ENCODE peak calls at places on chromosomes 1 and 21, in eight cellular contexts. R is hepatocyte, I is Karpas-422, C is neural progenitor cell, A is colonic mucosa, G is right atrium auricular region, D is cardiac muscle cell, P is psoas muscle. W is an unnamed sample. For H3K36me3 and H3K27me3, the result is how much of the 10 kb centered on the place peaks cover.

GRCh38 chr1:37056201-37056764 is 22.0 kb upstream of the GRIK3 start:
- DNase-seq in C (peak), R (no peak), G (no peak), D (no peak), A (no peak), P (no peak), I (no peak), W (no peak)

GRCh38 chr21:29578306-29578705 is 279.6 kb downstream of the BACH1 start:
- DNase-seq in I (no peak), C (no peak), D (no peak), G (no peak), A (no peak), R (no peak), P (no peak), W (no peak)

GRCh38 chr1:54874079-54874830 is 12.7 kb downstream of the DHCR24 start:
- DNase-seq in R (no peak), C (no peak), A (no peak), P (no peak), G (no peak), I (no peak), D (no peak), W (no peak)

GRCh38 chr1:51313961-51314777 is 16.2 kb downstream of the TTC39A start:
- DNase-seq in C (no peak), G (no peak), I (no peak), A (peak), R (peak), D (no peak), P (no peak), W (peak)

GRCh38 chr1:172373864-172374263 is 46.6 kb upstream of the C1orf105 start:
- DNase-seq in C (no peak), D (no peak), G (no peak), R (no peak), I (no peak), A (no peak), P (no peak), W (no peak)

GRCh38 chr21:31480228-31480627 is 136.2 kb upstream of the TIAM1 start:
- DNase-seq in C (no peak), G (no peak), I (no peak), R (no peak), A (no peak), D (no peak), P (no peak), W (no peak)

GRCh38 chr21:41634858-41635257 is 126.9 kb upstream of the TMPRSS2 start:
- DNase-seq in G (no peak), D (no peak), A (no peak), I (no peak), P (no peak), R (no peak), C (no peak), W (no peak)

GRCh38 chr1:174743654-174744561 is 255.8 kb upstream of the CACYBP start:
- DNase-seq in I (peak), D (peak), P (no peak), A (no peak), G (no peak), R (peak), C (peak), W (no peak)

GRCh38 chr1:178962853-178963810 is 62.6 kb upstream of the FAM20B start:
- DNase-seq in D (no peak), R (no peak), G (no peak), A (no peak), P (no peak), C (no peak), I (no peak), W (no peak)

GRCh38 chr1:44636711-44637589 is 37.3 kb downstream of the TMEM53 start:
- DNase-seq in I (no peak), A (no peak), D (no peak), C (no peak), P (no peak), R (no peak), G (no peak), W (no peak)

GRCh38 chr1:16498573-16499359 is 15.3 kb downstream of the RNU1-1 start:
- DNase-seq in R (peak), G (peak), P (peak), D (peak), C (peak), A (peak), I (peak), W (peak)

GRCh38 chr1:51666463-51666862 is 49.6 kb downstream of the OSBPL9 start:
- DNase-seq in P (no peak), I (no peak), G (peak), A (no peak), R (no peak), D (no peak), C (no peak), W (no peak)

GRCh38 chr1:17732475-17732874 is 22.7 kb upstream of the ACTL8 start:
- DNase-seq in C (no peak), D (no peak), I (no peak), A (no peak), G (no peak), P (no peak), R (no peak), W (no peak)

GRCh38 chr1:157880621-157881020 is 39.0 kb upstream of the CD5L start:
- DNase-seq in D (no peak), P (no peak), R (no peak), G (no peak), C (no peak), I (no peak), A (no peak), W (no peak)

GRCh38 chr1:71862756-71863155 is 419.6 kb downstream of the NEGR1 start:
- DNase-seq in A (no peak), C (no peak), G (no peak), I (no peak), P (no peak), R (no peak), D (no peak), W (no peak)

GRCh38 chr1:22702671-22703070 is 8.0 kb upstream of the EPHB2 start:
- DNase-seq in R (no peak), G (no peak), A (peak), P (no peak), D (no peak), I (no peak), C (no peak), W (no peak)

GRCh38 chr1:37641059-37641458 is 6.4 kb upstream of the RSPO1 start:
- DNase-seq in D (no peak), P (no peak), R (no peak), C (no peak), A (no peak), G (no peak), I (no peak), W (no peak)

GRCh38 chr1:164780111-164780510 is 221.1 kb downstream of the PBX1 start:
- DNase-seq in G (no peak), I (no peak), C (no peak), P (no peak), R (no peak), D (no peak), A (no peak), W (no peak)

GRCh38 chr1:184626076-184627011 is 128.3 kb downstream of the EDEM3 start:
- DNase-seq in A (no peak), C (no peak), R (no peak), D (no peak), I (no peak), P (peak), G (no peak), W (no peak)

GRCh38 chr21:41833138-41834115 is 45.7 kb downstream of the PRDM15 start:
- DNase-seq in D (no peak), I (peak), C (no peak), R (no peak), P (no peak), A (no peak), G (no peak), W (peak)

GRCh38 chr1:230798491-230798890 is 51.3 kb downstream of the CAPN9 start:
- DNase-seq in I (no peak), R (no peak), C (no peak), D (no peak), P (no peak), G (peak), A (no peak), W (no peak)

GRCh38 chr1:96492236-96492635 is 229.3 kb upstream of the PTBP2 start:
- DNase-seq in I (no peak), R (peak), D (peak), G (no peak), C (peak), P (no peak), A (no peak), W (no peak)

GRCh38 chr1:235041201-235041600 is 87.4 kb downstream of the TOMM20 start:
- DNase-seq in D (no peak), A (no peak), I (no peak), R (no peak), C (no peak), P (no peak), G (no peak), W (no peak)

GRCh38 chr1:167118188-167118587 is 24.3 kb downstream of the STYXL2 start:
- DNase-seq in C (no peak), R (no peak), G (no peak), A (no peak), I (no peak), D (no peak), P (no peak), W (no peak)

GRCh38 chr1:5456090-5456789 is 536.0 kb downstream of the NPHP4 start:
- DNase-seq in I (no peak), P (no peak), D (no peak), A (no peak), G (no peak), C (no peak), R (no peak), W (no peak)

GRCh38 chr1:8197493-8198282 is 120.2 kb upstream of the SLC45A1 start:
- DNase-seq in D (no peak), G (peak), A (peak), R (peak), I (no peak), P (peak), C (no peak), W (peak)

GRCh38 chr1:150763631-150764223 is 1.9 kb downstream of the CTSS start:
- DNase-seq in P (no peak), I (peak), C (no peak), D (no peak), R (no peak), A (no peak), G (no peak), W (no peak)

GRCh38 chr1:59123081-59123675 is 173.7 kb upstream of the FGGY start:
- DNase-seq in P (no peak), D (no peak), C (no peak), R (no peak), I (peak), A (no peak), G (no peak), W (no peak)

GRCh38 chr1:182119631-182120030 is 58.1 kb upstream of the ZNF648 start:
- DNase-seq in C (no peak), D (no peak), G (no peak), R (no peak), I (no peak), P (no peak), A (no peak), W (no peak)

GRCh38 chr1:203463469-203464062 is 12.0 kb upstream of the PRELP start:
- DNase-seq in P (no peak), I (no peak), D (no peak), C (no peak), G (no peak), A (no peak), R (no peak), W (no peak)

GRCh38 chr21:26572668-26573381 is at the start of gene CYYR1:
- DNase-seq in P (peak), A (no peak), I (no peak), C (peak), G (no peak), R (peak), D (peak), W (no peak)

GRCh38 chr1:22955146-22955545 is 17.5 kb downstream of the LACTBL1 start:
- DNase-seq in R (no peak), A (no peak), C (no peak), G (no peak), P (no peak), D (no peak), I (no peak), W (no peak)

GRCh38 chr21:36104306-36105300 is 30.3 kb upstream of the CBR3 start:
- DNase-seq in I (peak), C (peak), G (no peak), P (peak), D (peak), R (peak), A (peak), W (peak)

GRCh38 chr1:90220941-90221693 is 226.2 kb downstream of the ZNF326 start:
- DNase-seq in P (no peak), C (no peak), A (no peak), R (no peak), D (no peak), I (no peak), G (no peak), W (no peak)

GRCh38 chr1:34685225-34685624 is 69.6 kb upstream of the GJB5 start:
- DNase-seq in D (no peak), I (no peak), G (peak), A (peak), R (peak), P (no peak), C (no peak), W (no peak)

GRCh38 chr1:240356568-240356967 is 255.4 kb downstream of the GREM2 start:
- DNase-seq in P (no peak), A (no peak), D (no peak), G (no peak), I (no peak), C (no peak), R (no peak), W (no peak)

GRCh38 chr1:233412812-233413211 is 85.3 kb downstream of the MAP3K21 start:
- DNase-seq in I (no peak), D (no peak), R (no peak), A (no peak), P (no peak), G (no peak), C (no peak), W (no peak)

GRCh38 chr1:119713039-119713537 is 1.4 kb downstream of the PHGDH start:
- DNase-seq in G (peak), C (peak), P (no peak), I (no peak), R (peak), A (no peak), D (peak), W (no peak)

GRCh38 chr1:226604846-226605572 is 56.4 kb downstream of the STUM start:
- DNase-seq in P (no peak), G (no peak), D (no peak), A (no peak), I (no peak), R (no peak), C (no peak), W (peak)

GRCh38 chr1:197595244-197595904 is 179.9 kb downstream of the DENND1B start:
- DNase-seq in C (peak), P (no peak), G (no peak), I (no peak), R (no peak), D (no peak), A (no peak), W (no peak)
- H3K36me3 ChIP-seq in C (under half), P (under half), G (under half), I (under half), R (under half), D (under half), A (under half), W (under half)

GRCh38 chr1:101109791-101110190 is 84.2 kb upstream of the DPH5 start:
- DNase-seq in P (no peak), D (no peak), A (no peak), R (no peak), I (no peak), C (no peak), G (no peak), W (no peak)

GRCh38 chr1:101108123-101108522 is 82.5 kb upstream of the DPH5 start:
- DNase-seq in P (no peak), R (no peak), D (no peak), G (no peak), C (no peak), A (no peak), I (no peak), W (no peak)

GRCh38 chr1:101111461-101111860 is 85.9 kb upstream of the DPH5 start:
- DNase-seq in I (no peak), P (no peak), C (no peak), A (no peak), D (no peak), G (no peak), R (no peak), W (no peak)

GRCh38 chr1:101115112-101115511 is 89.5 kb upstream of the DPH5 start:
- DNase-seq in A (no peak), C (no peak), I (no peak), D (no peak), R (no peak), P (no peak), G (no peak), W (no peak)

DNA sequence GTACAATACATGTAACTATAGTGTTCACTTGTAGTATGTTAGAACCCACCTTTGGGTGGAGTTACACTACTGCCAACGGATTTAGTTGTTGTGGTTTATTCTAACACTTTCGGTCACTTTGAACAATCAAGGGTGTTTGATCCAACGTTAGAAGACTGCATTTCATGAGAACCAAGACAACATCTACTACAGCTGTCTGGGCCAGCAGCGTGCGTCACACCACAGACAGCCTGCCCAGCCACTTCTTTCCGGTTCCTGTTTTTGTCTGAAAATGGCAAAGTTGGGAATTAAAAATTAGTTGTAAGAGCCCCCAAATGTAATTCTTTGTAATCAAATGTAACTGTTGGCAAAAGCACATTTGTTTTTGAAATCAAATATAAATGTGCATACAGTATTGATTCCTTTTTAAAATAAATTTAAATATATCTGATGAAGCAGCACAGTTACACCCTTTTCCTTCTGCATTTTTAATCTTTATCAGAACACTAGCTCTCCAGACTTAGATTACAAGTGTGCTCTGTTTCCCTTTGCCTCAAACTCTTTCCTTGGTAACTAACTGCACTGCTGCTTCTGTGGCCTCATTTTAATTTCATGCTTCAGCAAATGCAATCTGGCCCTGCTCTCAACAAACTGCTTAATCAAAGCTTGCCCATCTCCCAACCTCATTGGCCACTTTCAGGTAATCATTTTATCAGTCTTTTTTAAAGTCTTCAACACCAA is 86.6 kb upstream of the DPH5 start:
- DNase-seq in A (no peak), C (peak), P (peak), G (peak), D (no peak), I (peak), R (no peak), W (peak)
- H3K27ac ChIP-seq in A (no peak), C (no peak), P (peak), G (peak), D (peak), I (no peak), R (no peak), W (no peak)

DNA sequence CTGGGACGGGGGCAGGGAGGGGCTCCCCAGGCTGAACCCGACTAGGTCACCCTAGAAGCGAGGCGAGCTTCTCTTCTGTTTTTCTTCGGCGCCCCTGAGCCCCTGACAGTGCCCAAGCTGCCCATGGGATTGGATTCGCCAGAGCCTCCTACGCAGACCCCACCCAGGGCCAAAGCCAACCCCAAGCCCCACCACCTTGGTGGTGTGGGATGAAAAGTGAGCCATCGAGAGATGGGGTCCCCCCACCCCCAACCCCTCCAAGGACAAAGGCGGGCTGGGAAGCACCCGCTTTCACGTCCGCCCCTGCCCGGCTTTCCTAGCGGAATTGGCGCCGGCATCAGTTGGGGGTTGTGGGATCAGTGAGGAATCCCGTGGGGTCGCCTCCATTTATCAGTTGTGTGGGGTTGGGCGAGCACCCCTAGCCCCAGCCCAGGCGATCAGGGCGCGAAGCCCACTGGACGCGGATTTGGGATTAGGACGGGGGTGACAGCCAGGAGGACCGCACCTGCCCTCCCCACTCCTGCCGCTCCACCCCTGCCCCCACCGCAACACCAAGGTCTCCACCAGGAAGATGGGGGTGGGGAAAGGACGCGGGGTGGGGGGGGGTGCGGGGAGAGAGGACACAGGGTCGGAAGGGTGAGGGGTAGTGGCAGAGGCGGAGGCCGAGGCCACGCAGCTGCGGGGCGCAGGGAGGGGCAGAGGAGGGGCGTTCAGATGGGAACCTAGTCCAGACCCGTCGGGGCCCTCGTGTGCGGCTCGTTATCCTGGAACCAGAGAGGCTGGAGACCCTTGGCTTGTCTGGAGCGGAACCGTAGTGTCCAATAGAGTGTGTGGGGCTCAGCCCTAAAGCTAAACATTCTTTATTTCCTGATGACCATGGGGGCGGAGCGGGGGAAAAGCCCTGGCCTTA is 4.4 kb downstream of the TSPEAR start:
- DNase-seq in R (no peak), I (no peak), G (no peak), P (no peak), A (peak), C (peak), D (no peak), W (peak)
- H3K27me3 ChIP-seq in R (half or more), I (under half), G (under half), P (half or more), A (half or more), C (half or more), D (half or more), W (under half)

DNA sequence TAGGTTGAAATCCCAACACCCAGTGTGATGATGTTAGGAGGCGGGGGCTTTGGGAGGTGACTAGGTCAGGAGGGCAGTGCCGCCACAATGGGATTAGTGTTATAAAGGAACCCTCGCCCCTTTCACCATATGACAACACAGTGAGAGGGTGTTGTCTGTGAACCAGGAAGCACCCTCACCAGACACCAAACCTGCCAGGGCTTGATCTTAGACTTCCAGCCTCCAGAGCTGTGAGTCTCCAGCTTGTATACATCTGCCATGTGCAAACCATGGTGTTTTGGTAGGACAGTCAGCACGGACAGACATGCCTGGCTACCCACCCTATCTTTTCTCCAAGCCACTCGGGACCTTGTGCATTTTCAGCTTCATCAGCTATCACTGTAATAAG is 4.0 kb downstream of the TRIM11 start:
- DNase-seq in G (no peak), R (no peak), P (no peak), C (no peak), A (no peak), I (no peak), D (no peak), W (no peak)
- H3K36me3 ChIP-seq in G (under half), R (under half), P (under half), C (under half), A (under half), I (under half), D (under half), W (under half)

W was measured in aorta.